ENCODE peak calls at places on chromosomes 5 and 9, in eight cellular contexts. One of them, this sample, is unnamed.

GRCh38 chr5:154213592-154213991 is 23.1 kb downstream of the GALNT10 start:
- DNase-seq in transverse colon: no peak
- DNase-seq in psoas muscle: no peak
- DNase-seq in bronchial epithelial cell: no peak
- DNase-seq in epithelial cell of esophagus: no peak
- DNase-seq in BJ: no peak
- DNase-seq in mucosa of descending colon: no peak
- DNase-seq in AG10803: no peak
- DNase-seq in this sample: no peak

GRCh38 chr5:55923177-55923872 is 71.4 kb downstream of the IL6ST start:
- DNase-seq in mucosa of descending colon: peak
- DNase-seq in AG10803: no peak
- DNase-seq in transverse colon: no peak
- DNase-seq in BJ: no peak
- DNase-seq in bronchial epithelial cell: no peak
- DNase-seq in psoas muscle: no peak
- DNase-seq in epithelial cell of esophagus: no peak
- DNase-seq in this sample: no peak

GRCh38 chr9:120877276-120878034 is 467 bp upstream of the PHF19 start:
- DNase-seq in epithelial cell of esophagus: peak
- DNase-seq in BJ: no peak
- DNase-seq in mucosa of descending colon: peak
- DNase-seq in AG10803: peak
- DNase-seq in transverse colon: peak
- DNase-seq in bronchial epithelial cell: no peak
- DNase-seq in psoas muscle: peak
- DNase-seq in this sample: no peak

GRCh38 chr9:124939944-124940343 is 939 bp downstream of the GOLGA1 start:
- DNase-seq in bronchial epithelial cell: no peak
- DNase-seq in transverse colon: no peak
- DNase-seq in psoas muscle: no peak
- DNase-seq in BJ: no peak
- DNase-seq in mucosa of descending colon: no peak
- DNase-seq in AG10803: no peak
- DNase-seq in epithelial cell of esophagus: no peak
- DNase-seq in this sample: no peak

GRCh38 chr5:169804861-169805260 is 167.8 kb downstream of the DOCK2 start:
- DNase-seq in epithelial cell of esophagus: no peak
- DNase-seq in transverse colon: no peak
- DNase-seq in mucosa of descending colon: no peak
- DNase-seq in psoas muscle: no peak
- DNase-seq in BJ: no peak
- DNase-seq in bronchial epithelial cell: no peak
- DNase-seq in AG10803: peak
- DNase-seq in this sample: peak

GRCh38 chr5:58773744-58774441 is 191.0 kb downstream of the RAB3C start:
- DNase-seq in BJ: no peak
- DNase-seq in transverse colon: no peak
- DNase-seq in mucosa of descending colon: no peak
- DNase-seq in epithelial cell of esophagus: no peak
- DNase-seq in bronchial epithelial cell: no peak
- DNase-seq in psoas muscle: no peak
- DNase-seq in AG10803: no peak
- DNase-seq in this sample: no peak

GRCh38 chr9:133075925-133076324 is 14.1 kb downstream of the CEL start:
- DNase-seq in epithelial cell of esophagus: peak
- DNase-seq in mucosa of descending colon: no peak
- DNase-seq in BJ: peak
- DNase-seq in psoas muscle: no peak
- DNase-seq in AG10803: peak
- DNase-seq in bronchial epithelial cell: peak
- DNase-seq in transverse colon: no peak
- DNase-seq in this sample: peak

GRCh38 chr9:93036887-93037475 is 21.5 kb upstream of the SUSD3 start:
- DNase-seq in BJ: no peak
- DNase-seq in bronchial epithelial cell: no peak
- DNase-seq in mucosa of descending colon: no peak
- DNase-seq in psoas muscle: no peak
- DNase-seq in AG10803: no peak
- DNase-seq in epithelial cell of esophagus: no peak
- DNase-seq in transverse colon: no peak
- DNase-seq in this sample: no peak

GRCh38 chr9:105308448-105309412 is 64.3 kb downstream of the SLC44A1 start:
- DNase-seq in epithelial cell of esophagus: no peak
- DNase-seq in AG10803: no peak
- DNase-seq in psoas muscle: no peak
- DNase-seq in mucosa of descending colon: no peak
- DNase-seq in bronchial epithelial cell: no peak
- DNase-seq in transverse colon: no peak
- DNase-seq in BJ: no peak
- DNase-seq in this sample: no peak

GRCh38 chr9:22433691-22434090 is 12.9 kb upstream of the DMRTA1 start:
- DNase-seq in transverse colon: no peak
- DNase-seq in BJ: no peak
- DNase-seq in epithelial cell of esophagus: no peak
- DNase-seq in bronchial epithelial cell: no peak
- DNase-seq in AG10803: no peak
- DNase-seq in psoas muscle: no peak
- DNase-seq in mucosa of descending colon: no peak
- DNase-seq in this sample: no peak

GRCh38 chr5:96691503-96692303 is 29.5 kb downstream of the CAST start:
- DNase-seq in epithelial cell of esophagus: peak
- DNase-seq in transverse colon: no peak
- DNase-seq in BJ: peak
- DNase-seq in mucosa of descending colon: no peak
- DNase-seq in AG10803: peak
- DNase-seq in bronchial epithelial cell: peak
- DNase-seq in psoas muscle: no peak
- DNase-seq in this sample: no peak

GRCh38 chr5:107284822-107285510 is 385.8 kb downstream of the EFNA5 start:
- DNase-seq in transverse colon: no peak
- DNase-seq in mucosa of descending colon: no peak
- DNase-seq in BJ: no peak
- DNase-seq in AG10803: no peak
- DNase-seq in epithelial cell of esophagus: peak
- DNase-seq in bronchial epithelial cell: peak
- DNase-seq in psoas muscle: no peak
- DNase-seq in this sample: no peak

GRCh38 chr5:157533011-157533481 is 42.5 kb downstream of the ADAM19 start:
- DNase-seq in AG10803: no peak
- DNase-seq in BJ: no peak
- DNase-seq in bronchial epithelial cell: no peak
- DNase-seq in mucosa of descending colon: no peak
- DNase-seq in transverse colon: no peak
- DNase-seq in psoas muscle: peak
- DNase-seq in epithelial cell of esophagus: peak
- DNase-seq in this sample: no peak

GRCh38 chr9:25648116-25648515 is 30.1 kb downstream of the TUSC1 start:
- DNase-seq in BJ: no peak
- DNase-seq in mucosa of descending colon: no peak
- DNase-seq in psoas muscle: no peak
- DNase-seq in AG10803: no peak
- DNase-seq in transverse colon: no peak
- DNase-seq in bronchial epithelial cell: no peak
- DNase-seq in epithelial cell of esophagus: no peak
- DNase-seq in this sample: no peak

GRCh38 chr5:60844429-60844890 is 391 bp upstream of the ELOVL7 start:
- DNase-seq in psoas muscle: no peak
- DNase-seq in mucosa of descending colon: no peak
- DNase-seq in epithelial cell of esophagus: peak
- DNase-seq in transverse colon: no peak
- DNase-seq in BJ: no peak
- DNase-seq in AG10803: no peak
- DNase-seq in bronchial epithelial cell: peak
- DNase-seq in this sample: no peak

GRCh38 chr5:65482727-65483473 is 1.2 kb upstream of the ADAMTS6 start:
- DNase-seq in AG10803: peak
- DNase-seq in transverse colon: no peak
- DNase-seq in bronchial epithelial cell: peak
- DNase-seq in BJ: no peak
- DNase-seq in psoas muscle: no peak
- DNase-seq in mucosa of descending colon: peak
- DNase-seq in epithelial cell of esophagus: peak
- DNase-seq in this sample: no peak

GRCh38 chr5:126358525-126358924 is 64.7 kb upstream of the GRAMD2B start:
- DNase-seq in psoas muscle: no peak
- DNase-seq in epithelial cell of esophagus: no peak
- DNase-seq in mucosa of descending colon: no peak
- DNase-seq in bronchial epithelial cell: no peak
- DNase-seq in BJ: no peak
- DNase-seq in transverse colon: no peak
- DNase-seq in AG10803: peak
- DNase-seq in this sample: no peak

GRCh38 chr9:109453210-109453842 is 44.8 kb downstream of the PTPN3 start:
- DNase-seq in AG10803: peak
- DNase-seq in BJ: peak
- DNase-seq in transverse colon: no peak
- DNase-seq in mucosa of descending colon: no peak
- DNase-seq in epithelial cell of esophagus: peak
- DNase-seq in psoas muscle: no peak
- DNase-seq in bronchial epithelial cell: peak
- DNase-seq in this sample: peak

GRCh38 chr9:37965116-37965515 is 61.2 kb upstream of the SLC25A51 start:
- DNase-seq in psoas muscle: no peak
- DNase-seq in AG10803: no peak
- DNase-seq in epithelial cell of esophagus: peak
- DNase-seq in BJ: no peak
- DNase-seq in bronchial epithelial cell: peak
- DNase-seq in mucosa of descending colon: no peak
- DNase-seq in transverse colon: no peak
- DNase-seq in this sample: no peak

GRCh38 chr9:133087429-133088145 is 25.8 kb downstream of the CEL start:
- DNase-seq in mucosa of descending colon: no peak
- DNase-seq in epithelial cell of esophagus: no peak
- DNase-seq in transverse colon: no peak
- DNase-seq in BJ: no peak
- DNase-seq in bronchial epithelial cell: no peak
- DNase-seq in psoas muscle: no peak
- DNase-seq in AG10803: no peak
- DNase-seq in this sample: no peak

GRCh38 chr5:118862596-118862995 is 125.8 kb downstream of the DTWD2 start:
- DNase-seq in transverse colon: no peak
- DNase-seq in bronchial epithelial cell: peak
- DNase-seq in BJ: peak
- DNase-seq in AG10803: no peak
- DNase-seq in epithelial cell of esophagus: peak
- DNase-seq in psoas muscle: no peak
- DNase-seq in mucosa of descending colon: no peak
- DNase-seq in this sample: no peak

DNA sequence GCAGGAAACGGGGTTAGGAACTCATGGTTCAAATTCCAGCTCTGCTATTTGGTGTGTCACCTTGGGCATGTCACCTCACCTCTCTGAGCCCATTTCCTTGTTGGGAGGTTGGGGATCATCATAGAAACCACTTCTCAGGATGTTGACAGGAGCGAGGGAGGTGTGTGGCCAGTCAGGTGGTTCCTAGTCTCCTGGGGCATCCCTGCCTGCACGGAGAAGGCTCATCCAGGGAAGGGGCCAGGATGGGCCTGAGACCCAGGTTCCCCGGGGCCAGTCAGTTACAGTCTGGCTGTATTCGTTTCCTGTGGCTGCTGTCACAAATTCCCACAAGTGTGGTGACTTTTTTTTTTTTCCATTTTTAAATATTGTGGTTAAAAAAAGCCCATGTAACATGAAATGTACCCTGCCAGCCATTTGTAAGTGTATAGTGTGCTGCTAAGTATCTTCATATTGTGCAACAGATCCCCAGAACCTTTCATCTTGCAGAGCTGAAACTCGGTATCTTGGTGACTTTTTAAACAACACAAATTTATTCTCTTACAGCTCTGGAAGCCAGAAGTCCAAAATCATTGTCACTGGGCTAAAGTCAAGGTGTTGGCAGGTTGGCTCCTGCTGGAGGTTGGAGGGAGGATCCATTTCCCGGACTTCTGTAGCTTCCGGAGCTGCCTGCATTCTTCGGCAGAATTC is 78.7 kb upstream of the UNC5A start:
- DNase-seq in psoas muscle: no peak
- DNase-seq in transverse colon: no peak
- DNase-seq in epithelial cell of esophagus: no peak
- DNase-seq in mucosa of descending colon: no peak
- DNase-seq in AG10803: no peak
- DNase-seq in bronchial epithelial cell: no peak
- DNase-seq in BJ: no peak
- DNase-seq in this sample: no peak
- H3K4me3 ChIP-seq in psoas muscle: no peak
- H3K4me3 ChIP-seq in transverse colon: no peak
- H3K4me3 ChIP-seq in epithelial cell of esophagus: no peak
- H3K4me3 ChIP-seq in mucosa of descending colon: no peak
- H3K4me3 ChIP-seq in AG10803: no peak
- H3K4me3 ChIP-seq in bronchial epithelial cell: no peak
- H3K4me3 ChIP-seq in BJ: no peak
- H3K4me3 ChIP-seq in this sample: no peak

DNA sequence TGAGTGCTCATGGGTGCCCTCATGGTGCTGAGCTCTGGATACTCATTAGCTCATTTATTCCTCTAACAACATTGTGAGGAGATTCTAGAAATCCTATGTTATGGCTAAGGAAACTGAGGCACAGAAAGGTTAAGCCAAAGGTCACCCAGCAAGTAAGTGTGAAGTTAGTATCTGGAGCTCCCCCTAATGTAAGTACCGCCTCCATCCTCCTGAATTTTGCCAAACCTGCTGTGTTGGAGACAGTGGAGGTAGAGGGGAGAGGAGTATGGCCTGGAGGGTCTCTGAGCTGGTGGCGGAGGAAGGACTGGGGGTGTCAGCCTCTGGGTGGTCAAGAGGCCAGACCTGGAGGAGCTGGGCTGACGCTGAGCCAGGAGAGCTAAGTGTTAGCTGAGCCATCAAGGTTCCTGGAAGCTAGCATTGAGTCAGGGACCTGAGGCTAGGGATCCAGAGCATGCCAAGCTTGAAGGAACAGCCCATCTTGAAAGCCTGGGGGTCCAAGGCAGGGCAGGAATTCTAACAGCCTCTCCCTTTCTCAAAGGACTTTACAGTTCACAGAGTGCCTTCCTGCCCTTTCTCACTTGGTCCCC is 114.8 kb downstream of the RGS3 start:
- DNase-seq in BJ: no peak
- DNase-seq in epithelial cell of esophagus: peak
- DNase-seq in psoas muscle: no peak
- DNase-seq in mucosa of descending colon: no peak
- DNase-seq in transverse colon: no peak
- DNase-seq in bronchial epithelial cell: peak
- DNase-seq in AG10803: no peak
- DNase-seq in this sample: no peak
- TF ChIP-seq CTCF in BJ: no peak
- TF ChIP-seq CTCF in epithelial cell of esophagus: no peak
- TF ChIP-seq CTCF in psoas muscle: no peak
- TF ChIP-seq CTCF in mucosa of descending colon: no peak
- TF ChIP-seq CTCF in transverse colon: no peak
- TF ChIP-seq CTCF in bronchial epithelial cell: no peak
- TF ChIP-seq CTCF in AG10803: peak
- TF ChIP-seq CTCF in this sample: no peak

GRCh38 chr9:83327323-83327722 is 210.9 kb downstream of the FRMD3 start:
- DNase-seq in psoas muscle: no peak
- DNase-seq in bronchial epithelial cell: no peak
- DNase-seq in epithelial cell of esophagus: no peak
- DNase-seq in mucosa of descending colon: no peak
- DNase-seq in AG10803: peak
- DNase-seq in BJ: peak
- DNase-seq in transverse colon: no peak
- DNase-seq in this sample: no peak
- H3K4me3 ChIP-seq in psoas muscle: no peak
- H3K4me3 ChIP-seq in bronchial epithelial cell: no peak
- H3K4me3 ChIP-seq in epithelial cell of esophagus: no peak
- H3K4me3 ChIP-seq in mucosa of descending colon: no peak
- H3K4me3 ChIP-seq in AG10803: no peak
- H3K4me3 ChIP-seq in BJ: no peak
- H3K4me3 ChIP-seq in transverse colon: no peak
- H3K4me3 ChIP-seq in this sample: no peak

GRCh38 chr9:97571664-97572063 is 61.5 kb downstream of the TSTD2 start:
- DNase-seq in epithelial cell of esophagus: no peak
- DNase-seq in bronchial epithelial cell: no peak
- DNase-seq in mucosa of descending colon: no peak
- DNase-seq in BJ: no peak
- DNase-seq in psoas muscle: no peak
- DNase-seq in AG10803: no peak
- DNase-seq in transverse colon: no peak
- DNase-seq in this sample: no peak
- TF ChIP-seq CTCF in epithelial cell of esophagus: no peak
- TF ChIP-seq CTCF in bronchial epithelial cell: no peak
- TF ChIP-seq CTCF in mucosa of descending colon: no peak
- TF ChIP-seq CTCF in BJ: no peak
- TF ChIP-seq CTCF in psoas muscle: no peak
- TF ChIP-seq CTCF in AG10803: no peak
- TF ChIP-seq CTCF in transverse colon: no peak
- TF ChIP-seq CTCF in this sample: no peak